ENCODE peak calls at places on chromosomes 13 and 19, in six cellular contexts. S is mesendoderm; P is NCI-H2081; I is AG04449; D is stimulated activated CD4-positive, alpha-beta T cell treated with anti-CD3 and anti-CD28 coated beads, Interleukin-4, amount 100 ng/mL, for 4 hours; Z is T-cell. R is an unnamed sample.

GRCh38 chr13:51225034-51225433 is 2.8 kb downstream of the FAM124A start:
- DNase-seq in Z (no peak), S (no peak), D (no peak), I (no peak), P (no peak), R (no peak)

GRCh38 chr19:45472557-45473365 is 5.0 kb downstream of the FOSB start:
- DNase-seq in Z (no peak), I (no peak), D (no peak), P (no peak), S (peak), R (peak)

GRCh38 chr19:5354403-5354802 is 13.8 kb upstream of the PTPRS start:
- DNase-seq in D (no peak), S (peak), I (no peak), P (no peak), Z (no peak), R (no peak)

GRCh38 chr19:44930088-44930487 is 11.9 kb upstream of the APOC4 start:
- DNase-seq in Z (no peak), I (no peak), S (no peak), P (no peak), D (no peak), R (no peak)

GRCh38 chr13:69468624-69469023 is 639.0 kb upstream of the ATXN8OS start:
- DNase-seq in D (no peak), Z (no peak), I (no peak), S (no peak), P (no peak), R (no peak)

GRCh38 chr13:99386911-99387788 is 80.0 kb upstream of the GPR183 start:
- DNase-seq in P (no peak), I (no peak), S (peak), D (peak), Z (peak), R (peak)

GRCh38 chr19:49973987-49974386 is 13.0 kb upstream of the SIGLEC11 start:
- DNase-seq in I (no peak), P (no peak), D (no peak), Z (no peak), S (no peak), R (no peak)

GRCh38 chr13:49927755-49928154 is 8.4 kb downstream of the SPRYD7 start:
- DNase-seq in P (no peak), Z (no peak), D (no peak), S (no peak), I (peak), R (no peak)

GRCh38 chr13:23617551-23618014 is 47.4 kb downstream of the TNFRSF19 start:
- DNase-seq in I (no peak), Z (no peak), P (no peak), D (no peak), S (no peak), R (no peak)

GRCh38 chr13:99955747-99956472 is 15.7 kb downstream of the ZIC5 start:
- DNase-seq in P (no peak), S (peak), I (no peak), Z (no peak), D (no peak), R (no peak)

GRCh38 chr13:109680930-109681329 is 105.5 kb downstream of the IRS2 start:
- DNase-seq in Z (no peak), D (no peak), S (no peak), P (no peak), I (no peak), R (no peak)

GRCh38 chr19:9793051-9793591 is 24.6 kb upstream of the ZNF846 start:
- DNase-seq in S (peak), Z (peak), P (peak), D (peak), I (no peak), R (peak)

GRCh38 chr19:30085394-30085793 is 143.4 kb downstream of the URI1 start:
- DNase-seq in P (no peak), Z (no peak), D (no peak), S (peak), I (no peak), R (no peak)

GRCh38 chr13:90551253-90551652 is 796.2 kb upstream of the MIR17HG start:
- DNase-seq in S (no peak), D (no peak), P (no peak), I (no peak), Z (no peak), R (no peak)

GRCh38 chr19:12720851-12721655 is 2.7 kb downstream of the TNPO2 start:
- DNase-seq in S (no peak), P (no peak), I (no peak), D (no peak), Z (no peak), R (no peak)

GRCh38 chr19:45446944-45447343 is 20.9 kb upstream of the FOSB start:
- DNase-seq in Z (no peak), S (no peak), I (no peak), D (no peak), P (no peak), R (no peak)

GRCh38 chr13:100381595-100382224 is 206.9 kb downstream of the GGACT start:
- DNase-seq in P (no peak), I (no peak), D (no peak), Z (no peak), S (no peak), R (no peak)

GRCh38 chr19:19606021-19606420 is 12.5 kb downstream of the PBX4 start:
- DNase-seq in D (peak), S (peak), I (no peak), Z (peak), P (peak), R (peak)

GRCh38 chr19:50695251-50696064 is 24.1 kb downstream of the SHANK1 start:
- DNase-seq in D (peak), P (no peak), S (no peak), I (no peak), Z (peak), R (no peak)

GRCh38 chr13:109790951-109791605 is 4.7 kb upstream of the IRS2 start:
- DNase-seq in S (peak), P (peak), I (no peak), Z (no peak), D (no peak), R (peak)

GRCh38 chr13:41222259-41222852 is 28.0 kb upstream of the KBTBD7 start:
- DNase-seq in D (peak), S (peak), P (peak), Z (peak), I (no peak), R (peak)

GRCh38 chr13:60229708-60230272 is 66.1 kb upstream of the DIAPH3 start:
- DNase-seq in P (peak), I (no peak), S (no peak), Z (no peak), D (no peak), R (no peak)

GRCh38 chr19:6375411-6376010 is at the start of gene PSPN:
- DNase-seq in D (no peak), S (no peak), P (no peak), I (no peak), Z (no peak), R (no peak)

GRCh38 chr13:42876810-42877550 is 95.6 kb downstream of the FAM216B start:
- DNase-seq in I (no peak), D (no peak), Z (no peak), P (no peak), S (peak), R (no peak)

GRCh38 chr13:102846261-102847015 is 606 bp downstream of the ERCC5 start:
- DNase-seq in D (peak), Z (peak), S (peak), I (no peak), P (peak), R (peak)

GRCh38 chr19:9381367-9381785 is 18.6 kb downstream of the ZNF177 start:
- DNase-seq in P (no peak), Z (no peak), D (no peak), I (no peak), S (peak), R (no peak)

GRCh38 chr19:3224346-3225325 is at the start of gene CELF5:
- DNase-seq in I (no peak), P (peak), D (peak), S (peak), Z (peak), R (peak)